ENCODE peak calls at places on chromosomes 3 and 15, in nine cellular contexts. L is HFFc6; H is NCI-H2081 treated with DMSO at 0.1 percent for 48 hours; X is stimulated activated CD8-positive, alpha-beta memory T cell treated with anti-CD3 and anti-CD28 coated beads, Interleukin-15, amount 100 ng/mL, for 1 hour; C is stimulated activated CD4-positive, alpha-beta T cell treated with anti-CD3 and anti-CD28 coated beads, Interleukin-15, amount 100 ng/mL, for 24 hours; Z is hippocampal formation; I is activated CD8-positive, alpha-beta memory T cell treated with anti-CD3 and anti-CD28 coated beads for 48 hours; Q is activated CD4-positive, alpha-beta memory T cell treated with anti-CD3 and anti-CD28 coated beads, Interleukin-2, amount 10 ng/mL, durations not matched to agents 7 days and 5 days; W is HTR-8/SVneo. N is an unnamed sample.

GRCh38 chr3:129673897-129674797 is 67.7 kb upstream of the PLXND1 start:
- DNase-seq in Z (no peak), X (no peak), L (no peak), C (no peak), Q (no peak), W (no peak), H (no peak), I (no peak), N (peak)

GRCh38 chr15:90099072-90099867 is 3.0 kb downstream of the IDH2 start:
- DNase-seq in X (no peak), Q (peak), W (no peak), I (no peak), H (no peak), L (no peak), Z (no peak), C (peak), N (peak)

GRCh38 chr3:177452487-177452886 is 255.2 kb upstream of the TBL1XR1 start:
- DNase-seq in Z (no peak), I (no peak), H (no peak), C (no peak), W (peak), Q (no peak), X (no peak), L (peak), N (no peak)

GRCh38 chr3:53346514-53346913 is 829 bp downstream of the DCP1A start:
- DNase-seq in C (no peak), H (no peak), W (peak), X (no peak), I (no peak), L (no peak), Q (no peak), Z (no peak), N (peak)

GRCh38 chr3:136753112-136753939 is 1.1 kb upstream of the STAG1 start:
- DNase-seq in L (no peak), W (no peak), X (no peak), Z (peak), I (no peak), C (no peak), Q (no peak), H (no peak), N (no peak)

GRCh38 chr3:128075516-128076464 is 23.6 kb downstream of the SEC61A1 start:
- DNase-seq in Z (peak), X (peak), Q (peak), I (peak), H (no peak), W (peak), L (peak), C (peak), N (peak)

GRCh38 chr3:79018671-79019136 is 749.1 kb downstream of the ROBO1 start:
- DNase-seq in H (no peak), L (peak), Z (peak), X (no peak), Q (no peak), W (no peak), C (peak), I (peak), N (no peak)

GRCh38 chr3:11607816-11608215 is 35.9 kb downstream of the VGLL4 start:
- DNase-seq in H (no peak), X (no peak), Z (no peak), W (no peak), L (no peak), Q (no peak), I (no peak), C (no peak), N (no peak)

GRCh38 chr15:31200735-31201151 is 99.2 kb upstream of the TRPM1 start:
- DNase-seq in Z (no peak), H (no peak), W (no peak), C (peak), X (peak), I (no peak), L (peak), Q (peak), N (peak)

GRCh38 chr3:159632847-159633246 is 355.8 kb upstream of the IL12A start:
- DNase-seq in I (no peak), C (no peak), Z (no peak), Q (no peak), X (no peak), W (no peak), L (no peak), H (no peak), N (no peak)

GRCh38 chr3:6799264-6799915 is 61.5 kb upstream of the GRM7 start:
- DNase-seq in L (no peak), W (no peak), Q (peak), C (peak), H (no peak), Z (no peak), X (no peak), I (no peak), N (peak)

GRCh38 chr15:78284758-78285157 is 14.7 kb downstream of the SKIC8 start:
- DNase-seq in X (no peak), L (no peak), C (no peak), Q (no peak), I (no peak), W (no peak), H (no peak), Z (no peak), N (no peak)

GRCh38 chr15:85022860-85023403 is 41.3 kb downstream of the PDE8A start:
- DNase-seq in C (no peak), Q (no peak), Z (no peak), L (no peak), H (no peak), X (no peak), W (no peak), I (no peak), N (no peak)

GRCh38 chr3:14179114-14179465 is 473 bp downstream of the LSM3 start:
- DNase-seq in L (no peak), W (no peak), H (no peak), I (no peak), Q (no peak), X (no peak), C (no peak), Z (no peak), N (no peak)

GRCh38 chr3:169496402-169496801 is 167.1 kb downstream of the MECOM start:
- DNase-seq in L (no peak), Q (no peak), Z (no peak), C (no peak), W (no peak), I (no peak), X (no peak), H (no peak), N (no peak)

GRCh38 chr3:62248831-62249776 is 124.2 kb downstream of the FEZF2 start:
- DNase-seq in Q (no peak), I (no peak), W (no peak), C (no peak), L (no peak), H (no peak), Z (no peak), X (no peak), N (no peak)

N was measured in Karpas-422.